ENCODE peak calls at places on chromosome 4, in nine cellular contexts. V is tibial nerve; E is CD8-positive, alpha-beta T cell; G is NCI-H226; C is stimulated activated CD4-positive, alpha-beta T cell treated with anti-CD3 and anti-CD28 coated beads, Interleukin-2, amount 100 ng/mL, for 4 hours; L is aorta; R is activated T-cell treated with anti-CD3 and anti-CD28 coated beads, Interleukin-2, amount 50 U/mL, for 72 hours; J is GM13977; T is EL. Y is an unnamed sample.

GRCh38 chr4:21790437-21791029 is 158.0 kb downstream of the KCNIP4 start:
- DNase-seq in V (no peak), E (no peak), G (no peak), C (no peak), L (no peak), R (no peak), J (peak), T (peak), Y (no peak)

GRCh38 chr4:120769227-120769626 is 153.3 kb downstream of the PRDM5 start:
- DNase-seq in V (no peak), E (no peak), G (peak), C (no peak), L (no peak), R (no peak), J (no peak), T (peak), Y (no peak)

GRCh38 chr4:19992694-19993093 is 259.0 kb upstream of the SLIT2 start:
- DNase-seq in V (no peak), E (no peak), G (no peak), C (no peak), L (no peak), R (no peak), J (no peak), T (no peak), Y (no peak)

GRCh38 chr4:146232131-146232722 is 17.9 kb downstream of the REELD1 start:
- DNase-seq in V (no peak), E (no peak), G (peak), C (no peak), L (no peak), R (no peak), J (no peak), T (peak), Y (no peak)

GRCh38 chr4:115113382-115114106 is at the start of gene NDST4:
- DNase-seq in V (no peak), E (no peak), G (no peak), C (no peak), L (no peak), R (no peak), J (no peak), T (no peak), Y (no peak)

GRCh38 chr4:109801895-109802319 is at the start of gene CFI:
- DNase-seq in V (no peak), E (no peak), G (peak), C (no peak), L (no peak), R (no peak), J (no peak), T (peak), Y (no peak)

GRCh38 chr4:100986360-100986868 is 360.9 kb downstream of the PPP3CA start:
- DNase-seq in V (no peak), E (no peak), G (no peak), C (no peak), L (no peak), R (no peak), J (no peak), T (no peak), Y (no peak)

GRCh38 chr4:123248260-123248659 is 148.3 kb upstream of the SPRY1 start:
- DNase-seq in V (no peak), E (no peak), G (no peak), C (no peak), L (no peak), R (no peak), J (no peak), T (no peak), Y (no peak)

GRCh38 chr4:6300359-6300758 is 30.7 kb downstream of the WFS1 start:
- DNase-seq in V (no peak), E (no peak), G (no peak), C (no peak), L (no peak), R (no peak), J (no peak), T (no peak), Y (no peak)

GRCh38 chr4:53656421-53656981 is 65.2 kb upstream of the LNX1 start:
- DNase-seq in V (no peak), E (no peak), G (no peak), C (no peak), L (no peak), R (no peak), J (no peak), T (peak), Y (no peak)

GRCh38 chr4:169335331-169335730 is 64.6 kb upstream of the SH3RF1 start:
- DNase-seq in V (no peak), E (no peak), G (peak), C (no peak), L (no peak), R (no peak), J (no peak), T (peak), Y (no peak)

GRCh38 chr4:4492161-4492847 is 49.5 kb downstream of the STX18 start:
- DNase-seq in V (no peak), E (no peak), G (peak), C (no peak), L (no peak), R (no peak), J (peak), T (peak), Y (no peak)

GRCh38 chr4:148059617-148060180 is 327.8 kb downstream of the ARHGAP10 start:
- DNase-seq in V (no peak), E (no peak), G (no peak), C (no peak), L (no peak), R (no peak), J (no peak), T (no peak), Y (no peak)

GRCh38 chr4:2812985-2813384 is 20.1 kb downstream of the SH3BP2 start:
- DNase-seq in V (no peak), E (no peak), G (no peak), C (no peak), L (no peak), R (peak), J (no peak), T (no peak), Y (no peak)

GRCh38 chr4:98627883-98628282 is 30.5 kb downstream of the TSPAN5 start:
- DNase-seq in V (no peak), E (no peak), G (peak), C (no peak), L (no peak), R (no peak), J (no peak), T (peak), Y (peak)

GRCh38 chr4:155377281-155377680 is 516 bp upstream of the MAP9 start:
- DNase-seq in V (no peak), E (no peak), G (no peak), C (no peak), L (no peak), R (no peak), J (no peak), T (no peak), Y (no peak)

GRCh38 chr4:15078682-15079642 is 76.7 kb downstream of the CPEB2 start:
- DNase-seq in V (no peak), E (no peak), G (peak), C (no peak), L (no peak), R (no peak), J (no peak), T (peak), Y (no peak)

GRCh38 chr4:26337612-26338011 is 16.8 kb downstream of the RBPJ start:
- DNase-seq in V (no peak), E (no peak), G (no peak), C (no peak), L (no peak), R (no peak), J (no peak), T (no peak), Y (no peak)

GRCh38 chr4:7381890-7382633 is 52.7 kb downstream of the PSAPL1 start:
- DNase-seq in V (no peak), E (no peak), G (no peak), C (no peak), L (peak), R (no peak), J (no peak), T (no peak), Y (no peak)

GRCh38 chr4:588351-588849 is 12.3 kb upstream of the TMEM271 start:
- DNase-seq in V (no peak), E (no peak), G (no peak), C (no peak), L (no peak), R (no peak), J (no peak), T (no peak), Y (no peak)

GRCh38 chr4:124806403-124806802 is 93.9 kb upstream of the ANKRD50 start:
- DNase-seq in V (no peak), E (no peak), G (no peak), C (no peak), L (no peak), R (no peak), J (no peak), T (peak), Y (no peak)

GRCh38 chr4:65083076-65083475 is 587.2 kb downstream of the EPHA5 start:
- DNase-seq in V (no peak), E (no peak), G (peak), C (no peak), L (no peak), R (no peak), J (no peak), T (no peak), Y (no peak)

GRCh38 chr4:38310446-38311043 is 350.3 kb downstream of the PTTG2 start:
- DNase-seq in V (no peak), E (peak), G (no peak), C (peak), L (no peak), R (peak), J (peak), T (no peak), Y (no peak)

GRCh38 chr4:86910369-86910768 is 18.1 kb upstream of the C4orf36 start:
- DNase-seq in V (no peak), E (no peak), G (no peak), C (no peak), L (no peak), R (no peak), J (no peak), T (no peak), Y (no peak)

GRCh38 chr4:13694256-13694655 is 66.7 kb upstream of the BOD1L1 start:
- DNase-seq in V (no peak), E (no peak), G (no peak), C (no peak), L (no peak), R (no peak), J (no peak), T (no peak), Y (no peak)

GRCh38 chr4:144701683-144702233 is 55.8 kb downstream of the HHIP start:
- DNase-seq in V (no peak), E (no peak), G (no peak), C (no peak), L (no peak), R (no peak), J (no peak), T (peak), Y (no peak)

GRCh38 chr4:109547394-109547793 is 12.7 kb upstream of the MCUB start:
- DNase-seq in V (no peak), E (no peak), G (no peak), C (no peak), L (no peak), R (no peak), J (no peak), T (no peak), Y (no peak)

GRCh38 chr4:84632092-84632491 is 49.2 kb downstream of the CDS1 start:
- DNase-seq in V (no peak), E (no peak), G (peak), C (no peak), L (no peak), R (no peak), J (no peak), T (peak), Y (peak)

GRCh38 chr4:4368821-4369580 is 17.9 kb upstream of the NSG1 start:
- DNase-seq in V (no peak), E (no peak), G (no peak), C (no peak), L (peak), R (no peak), J (no peak), T (no peak), Y (no peak)

GRCh38 chr4:73668806-73669205 is 48.6 kb upstream of the RASSF6 start:
- DNase-seq in V (no peak), E (no peak), G (no peak), C (no peak), L (no peak), R (no peak), J (no peak), T (peak), Y (no peak)

GRCh38 chr4:66681962-66682361 is 863.3 kb downstream of the CENPC start:
- DNase-seq in V (no peak), E (no peak), G (peak), C (no peak), L (no peak), R (no peak), J (no peak), T (peak), Y (no peak)

GRCh38 chr4:147327322-147327721 is 153.6 kb upstream of the EDNRA start:
- DNase-seq in V (no peak), E (no peak), G (no peak), C (no peak), L (no peak), R (no peak), J (no peak), T (no peak), Y (no peak)

GRCh38 chr4:7964890-7965662 is 25.4 kb upstream of the AFAP1 start:
- DNase-seq in V (peak), E (no peak), G (peak), C (no peak), L (no peak), R (no peak), J (no peak), T (peak), Y (no peak)

GRCh38 chr4:20839957-20840356 is 139.7 kb downstream of the PACRGL start:
- DNase-seq in V (no peak), E (no peak), G (peak), C (no peak), L (no peak), R (no peak), J (no peak), T (peak), Y (peak)

GRCh38 chr4:43132010-43132582 is 239.6 kb downstream of the GRXCR1 start:
- DNase-seq in V (peak), E (no peak), G (peak), C (no peak), L (peak), R (peak), J (peak), T (peak), Y (no peak)

GRCh38 chr4:10442976-10443375 is 14.2 kb downstream of the ZNF518B start:
- DNase-seq in V (no peak), E (no peak), G (peak), C (no peak), L (no peak), R (no peak), J (no peak), T (peak), Y (no peak)

Y was measured in HS-27A.